ENCODE peak calls at places on chromosomes 7 and 10, in seven cellular contexts. O, P, X, Y, H, Z and F are unnamed samples. For H3K4me1, the result is how much of the 10 kb centered on the place peaks cover.

GRCh38 chr10:98361131-98361633 is 53.8 kb downstream of the PYROXD2 start:
- DNase-seq in O (no peak), P (peak), X (no peak), Y (peak), H (no peak), Z (peak), F (peak)

GRCh38 chr7:83697814-83698530 is 49.0 kb upstream of the SEMA3E start:
- DNase-seq in O (no peak), P (no peak), X (no peak), Y (no peak), H (no peak), Z (no peak), F (no peak)

GRCh38 chr7:151056286-151057037 is 1.2 kb downstream of the CDK5 start:
- DNase-seq in O (no peak), P (no peak), X (no peak), Y (no peak), H (no peak), Z (no peak), F (peak)

GRCh38 chr10:128979405-128979804 is 487.6 kb upstream of the MGMT start:
- DNase-seq in O (no peak), P (no peak), X (no peak), Y (no peak), H (no peak), Z (no peak), F (no peak)

GRCh38 chr10:102453502-102453901 is 2.2 kb upstream of the C10orf95 start:
- DNase-seq in O (no peak), P (no peak), X (no peak), Y (no peak), H (no peak), Z (no peak), F (no peak)

GRCh38 chr7:17275749-17276671 is 22.4 kb upstream of the AHR start:
- DNase-seq in O (no peak), P (no peak), X (no peak), Y (no peak), H (no peak), Z (no peak), F (no peak)

GRCh38 chr7:139651308-139651707 is 126.5 kb downstream of the HIPK2 start:
- DNase-seq in O (no peak), P (no peak), X (no peak), Y (no peak), H (no peak), Z (no peak), F (no peak)

GRCh38 chr7:76201732-76202665 is at the start of gene SRRM3:
- DNase-seq in O (peak), P (peak), X (no peak), Y (peak), H (peak), Z (peak), F (peak)

GRCh38 chr10:116630020-116630419 is 9.3 kb downstream of the PNLIPRP2 start:
- DNase-seq in O (no peak), P (no peak), X (no peak), Y (no peak), H (no peak), Z (no peak), F (no peak)

GRCh38 chr7:6367701-6368211 is 80.0 kb downstream of the DAGLB start:
- DNase-seq in O (no peak), P (no peak), X (no peak), Y (no peak), H (no peak), Z (no peak), F (no peak)

GRCh38 chr7:101900103-101900502 is 82.7 kb downstream of the CUX1 start:
- DNase-seq in O (no peak), P (peak), X (no peak), Y (no peak), H (no peak), Z (no peak), F (no peak)

GRCh38 chr10:12823361-12823760 is 178.2 kb downstream of the CCDC3 start:
- DNase-seq in O (no peak), P (no peak), X (no peak), Y (no peak), H (no peak), Z (no peak), F (no peak)

GRCh38 chr7:133948588-133948987 is 178.6 kb upstream of the LRGUK start:
- DNase-seq in O (no peak), P (no peak), X (no peak), Y (no peak), H (no peak), Z (no peak), F (no peak)

GRCh38 chr7:492714-493065 is 27.0 kb downstream of the PDGFA start:
- DNase-seq in O (peak), P (peak), X (no peak), Y (no peak), H (no peak), Z (no peak), F (no peak)

GRCh38 chr7:107185716-107186115 is 16.9 kb downstream of the HBP1 start:
- DNase-seq in O (no peak), P (no peak), X (no peak), Y (no peak), H (no peak), Z (no peak), F (no peak)

GRCh38 chr7:158252837-158253669 is 334.6 kb downstream of the PTPRN2 start:
- DNase-seq in O (no peak), P (peak), X (no peak), Y (no peak), H (no peak), Z (no peak), F (no peak)

GRCh38 chr10:57260175-57260574 is 899.1 kb upstream of the ZWINT start:
- DNase-seq in O (no peak), P (no peak), X (no peak), Y (no peak), H (no peak), Z (no peak), F (no peak)

GRCh38 chr10:129848571-129849451 is 115.3 kb downstream of the EBF3 start:
- DNase-seq in O (no peak), P (no peak), X (no peak), Y (no peak), H (no peak), Z (no peak), F (no peak)

GRCh38 chr7:80883188-80884025 is 35.4 kb downstream of the SEMA3C start:
- DNase-seq in O (no peak), P (no peak), X (peak), Y (peak), H (peak), Z (peak), F (no peak)

GRCh38 chr7:7099584-7100014 is 82.7 kb upstream of the C1GALT1 start:
- DNase-seq in O (no peak), P (peak), X (peak), Y (peak), H (peak), Z (peak), F (peak)

GRCh38 chr10:132904814-132905649 is 37.3 kb downstream of the CFAP46 start:
- DNase-seq in O (no peak), P (peak), X (no peak), Y (no peak), H (no peak), Z (no peak), F (no peak)

GRCh38 chr7:122430710-122431109 is 126.2 kb upstream of the FEZF1 start:
- DNase-seq in O (no peak), P (no peak), X (no peak), Y (no peak), H (no peak), Z (no peak), F (no peak)

GRCh38 chr7:158263964-158264748 is 323.5 kb downstream of the PTPRN2 start:
- DNase-seq in O (peak), P (peak), X (no peak), Y (no peak), H (no peak), Z (no peak), F (peak)

GRCh38 chr10:93386496-93387369 is 95.4 kb downstream of the MYOF start:
- DNase-seq in O (no peak), P (peak), X (no peak), Y (no peak), H (no peak), Z (no peak), F (no peak)

GRCh38 chr10:33271969-33272583 is 62.4 kb downstream of the NRP1 start:
- DNase-seq in O (no peak), P (no peak), X (no peak), Y (no peak), H (no peak), Z (no peak), F (no peak)
- H3K27ac ChIP-seq in O (no peak), P (peak), X (peak), Y (peak), H (no peak), Z (peak), F (peak)

GRCh38 chr10:72354356-72355213 is at the start of gene DNAJB12:
- DNase-seq in O (peak), P (peak), X (peak), Y (peak), H (peak), Z (peak), F (peak)
- TF ChIP-seq POLR2A in O (peak), P (peak), X (peak), Y (peak), H (peak), Z (peak), F (peak)

DNA sequence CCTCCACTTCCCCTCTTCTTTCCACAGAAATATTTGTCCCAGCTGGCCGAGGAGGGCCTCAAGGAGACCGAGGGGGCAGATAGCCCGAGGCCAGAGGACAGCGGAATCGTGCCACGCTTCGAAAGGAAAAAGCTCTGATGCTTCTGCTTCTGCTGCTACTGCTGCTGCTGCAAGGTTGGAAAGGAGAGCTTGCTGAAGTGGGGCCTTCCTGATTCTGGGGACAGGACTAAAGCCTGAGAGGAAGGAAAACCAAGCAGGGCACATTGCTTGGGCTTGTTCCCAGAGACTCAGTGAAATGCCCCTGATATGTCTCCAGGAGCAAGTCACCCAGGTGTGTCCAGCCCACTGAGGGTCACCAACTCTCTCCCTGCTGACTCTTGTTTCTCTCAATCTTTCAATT is 35.9 kb upstream of the PDCD4 start:
- DNase-seq in O (no peak), P (peak), X (no peak), Y (no peak), H (no peak), Z (no peak), F (no peak)
- H3K4me1 ChIP-seq in O (under half), P (half or more), X (under half), Y (under half), H (under half), Z (under half), F (half or more)

GRCh38 chr10:6067457-6067856 is 5.3 kb upstream of the IL2RA start:
- DNase-seq in O (no peak), P (peak), X (no peak), Y (no peak), H (no peak), Z (no peak), F (no peak)
- H3K27ac ChIP-seq in O (no peak), P (no peak), X (no peak), Y (no peak), H (no peak), Z (no peak), F (no peak)

DNA sequence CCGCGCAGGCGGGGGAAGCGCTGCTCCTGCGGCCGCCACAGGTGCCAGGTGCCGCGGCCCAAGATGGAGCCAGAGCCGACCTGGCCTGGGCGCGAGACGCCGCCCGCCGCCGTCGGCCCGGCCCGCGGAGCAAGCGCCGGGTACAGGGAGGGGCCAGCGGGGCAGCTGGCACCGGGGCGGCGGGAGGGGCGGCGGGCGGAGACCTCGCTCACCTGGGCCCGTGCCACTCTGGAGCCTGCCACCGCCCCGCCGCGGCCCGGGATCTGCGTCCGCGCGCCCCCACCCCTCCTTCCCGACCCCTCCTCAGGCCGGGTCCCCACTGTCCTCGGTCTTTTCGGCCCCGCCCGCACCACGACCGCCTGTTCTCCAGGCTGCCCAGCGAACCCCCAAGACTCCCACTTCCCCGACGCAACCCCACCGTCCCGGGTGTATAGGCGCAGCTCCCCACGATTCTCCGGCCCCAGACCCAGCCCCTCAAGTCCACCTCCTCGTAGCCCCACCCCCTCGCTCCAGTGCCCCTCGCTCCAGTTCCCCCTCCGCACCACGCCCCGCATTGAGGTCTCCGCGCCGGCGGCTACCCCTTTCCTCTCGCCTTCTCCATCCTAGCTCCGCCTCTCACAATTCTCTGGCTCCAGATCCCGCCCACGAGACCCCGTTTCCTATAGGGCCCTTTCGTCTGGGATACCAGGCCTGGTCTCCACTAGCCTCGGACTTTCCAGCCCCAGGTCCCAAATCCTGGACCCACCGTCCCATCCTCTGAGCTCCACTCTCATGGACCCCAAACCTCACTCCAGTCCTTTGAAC is at the start of gene GPRIN2:
- DNase-seq in O (peak), P (peak), X (peak), Y (no peak), H (no peak), Z (peak), F (peak)
- TF ChIP-seq POLR2A in O (peak), P (no peak), X (no peak), Y (no peak), H (no peak), Z (no peak), F (peak)

GRCh38 chr10:63410633-63411032 is 55.1 kb downstream of the JMJD1C start:
- DNase-seq in O (no peak), P (no peak), X (no peak), Y (no peak), H (no peak), Z (no peak), F (no peak)

GRCh38 chr10:63412304-63412703 is 53.5 kb downstream of the JMJD1C start:
- DNase-seq in O (no peak), P (no peak), X (no peak), Y (no peak), H (no peak), Z (no peak), F (no peak)

GRCh38 chr10:63414481-63415260 is 51.1 kb downstream of the JMJD1C start:
- DNase-seq in O (no peak), P (no peak), X (no peak), Y (no peak), H (no peak), Z (no peak), F (no peak)

GRCh38 chr10:63415635-63416244 is 50.0 kb downstream of the JMJD1C start:
- DNase-seq in O (no peak), P (no peak), X (no peak), Y (no peak), H (no peak), Z (no peak), F (no peak)

DNA sequence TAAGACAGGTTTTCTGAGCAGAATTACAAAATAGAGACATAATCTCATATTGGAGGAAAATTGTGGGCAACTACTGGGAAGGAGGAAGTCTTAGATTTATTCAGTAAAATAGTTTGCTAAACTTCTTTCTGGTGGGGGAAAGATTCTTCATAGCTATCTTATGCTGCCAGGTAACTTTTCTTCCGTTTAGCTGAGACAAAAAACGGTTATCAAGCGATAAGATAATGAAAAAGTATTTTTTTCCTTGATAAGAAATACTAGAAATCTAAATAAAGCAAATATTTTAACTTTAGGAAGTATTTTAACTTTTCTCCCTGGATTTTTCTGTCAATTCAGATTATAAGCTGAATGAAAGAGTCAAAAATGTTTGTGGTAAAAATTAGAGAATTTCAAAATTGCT is 52.3 kb downstream of the JMJD1C start:
- DNase-seq in O (no peak), P (no peak), X (no peak), Y (no peak), H (no peak), Z (no peak), F (no peak)
- H3K4me1 ChIP-seq in O (under half), P (under half), X (half or more), Y (under half), H (under half), Z (under half), F (under half)